ENCODE peak calls at places on chromosomes 11 and 22, in four cellular contexts. One of them, this sample, is unnamed.

GRCh38 chr11:19344661-19345518 is 104.1 kb upstream of the E2F8 start:
- DNase-seq in neural progenitor cell: peak; percentile 94
- DNase-seq in mesenchymal stem cell: peak; percentile 27
- DNase-seq in HepG2: no peak
- DNase-seq in this sample: peak; percentile 41

GRCh38 chr22:22939537-22940368 is 52.1 kb downstream of the IGLL5 start:
- DNase-seq in HepG2: no peak
- DNase-seq in mesenchymal stem cell: no peak
- DNase-seq in neural progenitor cell: no peak
- DNase-seq in this sample: no peak

GRCh38 chr11:134524201-134524600 is 112.2 kb upstream of the B3GAT1 start:
- DNase-seq in neural progenitor cell: no peak
- DNase-seq in HepG2: no peak
- DNase-seq in mesenchymal stem cell: no peak
- DNase-seq in this sample: no peak

GRCh38 chr11:59866397-59866796 is at the start of gene TCN1:
- DNase-seq in mesenchymal stem cell: no peak
- DNase-seq in neural progenitor cell: no peak
- DNase-seq in HepG2: no peak
- DNase-seq in this sample: no peak

GRCh38 chr11:11978792-11979486 is 29.5 kb downstream of the DKK3 start:
- DNase-seq in neural progenitor cell: no peak
- DNase-seq in HepG2: no peak
- DNase-seq in mesenchymal stem cell: peak; percentile 88
- DNase-seq in this sample: no peak

GRCh38 chr22:28980326-28980725 is 81.3 kb downstream of the C22orf31 start:
- DNase-seq in HepG2: no peak
- DNase-seq in mesenchymal stem cell: no peak
- DNase-seq in neural progenitor cell: no peak
- DNase-seq in this sample: no peak

GRCh38 chr11:28739489-28740280 is 631.5 kb downstream of the METTL15 start:
- DNase-seq in neural progenitor cell: no peak
- DNase-seq in mesenchymal stem cell: no peak
- DNase-seq in HepG2: no peak
- DNase-seq in this sample: no peak

GRCh38 chr11:109940816-109941215 is 152.4 kb upstream of the ZC3H12C start:
- DNase-seq in HepG2: no peak
- DNase-seq in neural progenitor cell: no peak
- DNase-seq in mesenchymal stem cell: peak; percentile 97
- DNase-seq in this sample: peak; percentile 86

GRCh38 chr11:32121012-32121411 is 30.1 kb downstream of the RCN1 start:
- DNase-seq in HepG2: no peak
- DNase-seq in mesenchymal stem cell: no peak
- DNase-seq in neural progenitor cell: no peak
- DNase-seq in this sample: no peak
- H3K36me3 ChIP-seq in HepG2: no peaks in the 10 kb centered on the region
- H3K36me3 ChIP-seq in mesenchymal stem cell: no peaks in the 10 kb centered on the region
- H3K36me3 ChIP-seq in neural progenitor cell: no peaks in the 10 kb centered on the region
- H3K36me3 ChIP-seq in this sample: no peaks in the 10 kb centered on the region

GRCh38 chr22:49659924-49660315 is 167.8 kb downstream of the BRD1 start:
- DNase-seq in HepG2: no peak
- DNase-seq in neural progenitor cell: no peak
- DNase-seq in mesenchymal stem cell: no peak
- DNase-seq in this sample: no peak

GRCh38 chr22:49662681-49663080 is 165.0 kb downstream of the BRD1 start:
- DNase-seq in neural progenitor cell: no peak
- DNase-seq in mesenchymal stem cell: no peak
- DNase-seq in HepG2: no peak
- DNase-seq in this sample: no peak

GRCh38 chr22:49659281-49659923 is 168.3 kb downstream of the BRD1 start:
- DNase-seq in neural progenitor cell: no peak
- DNase-seq in mesenchymal stem cell: no peak
- DNase-seq in HepG2: no peak
- DNase-seq in this sample: no peak

GRCh38 chr22:49660321-49660720 is 167.4 kb downstream of the BRD1 start:
- DNase-seq in HepG2: no peak
- DNase-seq in mesenchymal stem cell: no peak
- DNase-seq in neural progenitor cell: no peak
- DNase-seq in this sample: no peak

GRCh38 chr22:49660794-49661781 is 166.6 kb downstream of the BRD1 start:
- DNase-seq in mesenchymal stem cell: no peak
- DNase-seq in neural progenitor cell: no peak
- DNase-seq in HepG2: no peak
- DNase-seq in this sample: no peak
- H3K9ac ChIP-seq in mesenchymal stem cell: no peak overlapping the region
- H3K9ac ChIP-seq in neural progenitor cell: no peak overlapping the region
- H3K9ac ChIP-seq in HepG2: no peak overlapping the region
- H3K9ac ChIP-seq in this sample: no peak overlapping the region

GRCh38 chr11:93604276-93604675 is 57.2 kb upstream of the CEP295 start:
- DNase-seq in HepG2: no peak
- DNase-seq in neural progenitor cell: no peak
- DNase-seq in mesenchymal stem cell: no peak
- DNase-seq in this sample: no peak

GRCh38 chr11:93606314-93606713 is 55.2 kb upstream of the CEP295 start:
- DNase-seq in mesenchymal stem cell: no peak
- DNase-seq in HepG2: no peak
- DNase-seq in neural progenitor cell: no peak
- DNase-seq in this sample: no peak

GRCh38 chr11:93605638-93606037 is 55.8 kb upstream of the CEP295 start:
- DNase-seq in HepG2: no peak
- DNase-seq in mesenchymal stem cell: no peak
- DNase-seq in neural progenitor cell: no peak
- DNase-seq in this sample: no peak

GRCh38 chr11:93603225-93603624 is 58.3 kb upstream of the CEP295 start:
- DNase-seq in HepG2: no peak
- DNase-seq in mesenchymal stem cell: no peak
- DNase-seq in neural progenitor cell: no peak
- DNase-seq in this sample: no peak

GRCh38 chr11:93603671-93604070 is 57.8 kb upstream of the CEP295 start:
- DNase-seq in neural progenitor cell: no peak
- DNase-seq in mesenchymal stem cell: no peak
- DNase-seq in HepG2: no peak
- DNase-seq in this sample: no peak
- H2AFZ ChIP-seq in neural progenitor cell: no peak overlapping the region
- H2AFZ ChIP-seq in mesenchymal stem cell: no peak overlapping the region
- H2AFZ ChIP-seq in HepG2: no peak overlapping the region
- H2AFZ ChIP-seq in this sample: no peak overlapping the region

GRCh38 chr11:3357302-3357701 is 21.6 kb downstream of the ZNF195 start:
- DNase-seq in mesenchymal stem cell: no peak
- DNase-seq in HepG2: no peak
- DNase-seq in neural progenitor cell: no peak
- DNase-seq in this sample: no peak

GRCh38 chr11:3357994-3358676 is 20.8 kb downstream of the ZNF195 start:
- DNase-seq in mesenchymal stem cell: no peak
- DNase-seq in neural progenitor cell: no peak
- DNase-seq in HepG2: no peak
- DNase-seq in this sample: no peak

GRCh38 chr11:3356858-3357257 is 22.1 kb downstream of the ZNF195 start:
- DNase-seq in mesenchymal stem cell: no peak
- DNase-seq in neural progenitor cell: no peak
- DNase-seq in HepG2: no peak
- DNase-seq in this sample: no peak

DNA sequence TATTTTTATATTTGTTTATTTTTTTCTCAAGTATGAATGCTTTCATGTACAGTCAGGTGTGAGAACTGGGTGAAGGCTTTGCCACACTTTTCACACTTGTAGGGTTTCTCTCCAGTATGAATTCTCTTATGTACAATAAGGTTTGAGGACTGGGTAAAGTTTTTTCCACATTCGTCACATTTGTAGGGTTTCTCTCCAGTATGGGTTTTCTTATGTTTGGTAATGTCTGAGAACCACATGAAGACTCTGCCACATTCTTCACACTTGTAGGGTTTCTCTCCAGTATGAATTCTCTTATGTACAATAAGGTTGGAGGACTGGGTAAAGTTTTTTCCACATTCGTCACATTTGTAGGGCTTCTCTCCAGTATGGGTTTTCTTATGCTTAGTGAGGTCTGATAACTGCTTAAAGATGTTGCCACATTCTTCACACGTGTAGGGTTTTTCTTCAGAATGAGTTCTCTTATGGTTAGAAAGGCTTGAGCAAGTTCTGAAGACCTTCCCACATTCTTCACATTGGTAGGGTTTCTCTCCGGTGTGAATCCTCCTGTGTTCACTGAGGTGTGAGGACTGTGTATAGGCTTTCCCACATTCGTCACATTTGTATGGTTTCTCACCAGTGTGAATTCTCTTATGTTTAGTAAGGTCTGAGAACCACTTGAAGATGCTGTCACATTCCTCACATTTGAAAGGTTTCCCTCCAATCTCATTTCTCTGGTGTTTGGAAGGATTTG is 19.7 kb downstream of the ZNF195 start:
- DNase-seq in HepG2: no peak
- DNase-seq in neural progenitor cell: no peak
- DNase-seq in mesenchymal stem cell: peak; percentile 9
- DNase-seq in this sample: no peak
- H3K36me3 ChIP-seq in HepG2: peaks cover 28% of the 10 kb centered on the region
- H3K36me3 ChIP-seq in neural progenitor cell: peaks cover 61% of the 10 kb centered on the region
- H3K36me3 ChIP-seq in mesenchymal stem cell: peaks cover 31% of the 10 kb centered on the region
- H3K36me3 ChIP-seq in this sample: peaks cover 21% of the 10 kb centered on the region

GRCh38 chr22:24305260-24305692 is 34.6 kb downstream of the SPECC1L start:
- DNase-seq in mesenchymal stem cell: no peak
- DNase-seq in neural progenitor cell: no peak
- DNase-seq in HepG2: no peak
- DNase-seq in this sample: no peak
- H3K9ac ChIP-seq in mesenchymal stem cell: no peak overlapping the region
- H3K9ac ChIP-seq in neural progenitor cell: no peak overlapping the region
- H3K9ac ChIP-seq in HepG2: no peak overlapping the region
- H3K9ac ChIP-seq in this sample: no peak overlapping the region

GRCh38 chr11:129544691-129545090 is 169.0 kb downstream of the BARX2 start:
- DNase-seq in neural progenitor cell: no peak
- DNase-seq in HepG2: no peak
- DNase-seq in mesenchymal stem cell: no peak
- DNase-seq in this sample: no peak

GRCh38 chr11:129543515-129544290 is 168.1 kb downstream of the BARX2 start:
- DNase-seq in HepG2: no peak
- DNase-seq in mesenchymal stem cell: no peak
- DNase-seq in neural progenitor cell: no peak
- DNase-seq in this sample: no peak

GRCh38 chr11:129546266-129546665 is 170.6 kb downstream of the BARX2 start:
- DNase-seq in HepG2: no peak
- DNase-seq in mesenchymal stem cell: no peak
- DNase-seq in neural progenitor cell: no peak
- DNase-seq in this sample: no peak
- H2AFZ ChIP-seq in HepG2: no peak overlapping the region
- H2AFZ ChIP-seq in mesenchymal stem cell: no peak overlapping the region
- H2AFZ ChIP-seq in neural progenitor cell: no peak overlapping the region
- H2AFZ ChIP-seq in this sample: no peak overlapping the region